ENCODE peak calls at places on chromosomes 12 and 14, in four cellular contexts. M is GM12891, O is K562, H is GM12878. A is an unnamed sample.

GRCh38 chr12:52268212-52268611 is 6.2 kb upstream of the KRT86 start:
- DNase-seq in M (no peak), O (no peak), H (no peak), A (no peak)

GRCh38 chr12:98653866-98654493 is 8.9 kb downstream of the APAF1 start:
- DNase-seq in O (peak), M (no peak), H (no peak), A (peak)

GRCh38 chr14:31449971-31450610 is 7.2 kb downstream of the DTD2 start:
- DNase-seq in H (no peak), O (peak), M (no peak), A (no peak)

GRCh38 chr12:62123721-62124203 is 136.4 kb upstream of the USP15 start:
- DNase-seq in O (peak), M (no peak), H (no peak), A (peak)

GRCh38 chr12:89960011-89960507 is 251.4 kb upstream of the ATP2B1 start:
- DNase-seq in O (no peak), M (no peak), H (peak), A (no peak)

GRCh38 chr14:65496178-65496993 is 83.9 kb downstream of the FUT8 start:
- DNase-seq in M (no peak), H (no peak), O (no peak), A (no peak)

GRCh38 chr14:100691395-100692025 is 35.2 kb upstream of the DLK1 start:
- DNase-seq in H (no peak), M (no peak), O (no peak), A (no peak)

GRCh38 chr12:25266522-25266921 is 15.8 kb upstream of the KRAS start:
- DNase-seq in O (no peak), H (no peak), M (no peak), A (no peak)

GRCh38 chr12:20350495-20350894 is 17.8 kb upstream of the PDE3A start:
- DNase-seq in M (no peak), H (no peak), O (no peak), A (no peak)

GRCh38 chr12:116876151-116876869 is 4.9 kb downstream of the HRK start:
- DNase-seq in M (no peak), H (no peak), O (no peak), A (no peak)

GRCh38 chr12:51626115-51626514 is 35.1 kb downstream of the SCN8A start:
- DNase-seq in O (no peak), H (no peak), M (no peak), A (no peak)

GRCh38 chr12:15212877-15213276 is 8.3 kb downstream of the RERG start:
- DNase-seq in H (no peak), M (no peak), O (no peak), A (no peak)

GRCh38 chr14:101195309-101195724 is 291.8 kb upstream of the RTL1 start:
- DNase-seq in O (no peak), M (no peak), H (no peak), A (no peak)

GRCh38 chr12:114954626-114955025 is 270.7 kb upstream of the TBX3 start:
- DNase-seq in O (no peak), M (no peak), H (no peak), A (no peak)

GRCh38 chr14:68719634-68720384 is 73.1 kb downstream of the ZFP36L1 start:
- DNase-seq in O (peak), M (no peak), H (no peak), A (no peak)

GRCh38 chr14:93185333-93185688 is 194 bp downstream of the LYSET start:
- DNase-seq in H (no peak), M (no peak), O (no peak), A (no peak)

GRCh38 chr12:20505056-20505455 is 136.7 kb downstream of the PDE3A start:
- DNase-seq in O (no peak), H (no peak), M (no peak), A (no peak)

GRCh38 chr12:2137707-2138106 is 84.9 kb downstream of the CACNA1C start:
- DNase-seq in M (no peak), H (no peak), O (no peak), A (no peak)

GRCh38 chr14:95196268-95196667 is 38.9 kb upstream of the DICER1 start:
- DNase-seq in O (peak), H (no peak), M (peak), A (peak)

GRCh38 chr14:104856157-104856868 is 8.8 kb upstream of the CEP170B start:
- DNase-seq in O (no peak), H (no peak), M (no peak), A (no peak)

GRCh38 chr14:81209187-81209836 is 11.4 kb downstream of the GTF2A1 start:
- DNase-seq in O (no peak), M (no peak), H (peak), A (peak)

GRCh38 chr12:94460594-94460959 is 910 bp upstream of the CEP83 start:
- DNase-seq in M (no peak), H (no peak), O (no peak), A (no peak)

GRCh38 chr12:9906888-9907287 is 25.3 kb downstream of the CLEC2A start:
- DNase-seq in H (no peak), O (no peak), M (no peak), A (peak)

GRCh38 chr12:127550271-127550670 is 716.7 kb upstream of the TMEM132C start:
- DNase-seq in H (no peak), O (no peak), M (no peak), A (no peak)

GRCh38 chr14:61894452-61895077 is 132.3 kb downstream of the SNAPC1 start:
- DNase-seq in H (no peak), O (peak), M (no peak), A (no peak)

GRCh38 chr14:35163384-35163783 is 41.0 kb downstream of the PRORP start:
- DNase-seq in M (no peak), H (no peak), O (no peak), A (no peak)

GRCh38 chr14:24246765-24247212 is 4.4 kb upstream of the TINF2 start:
- DNase-seq in H (peak), M (peak), O (no peak), A (no peak)
- TF ChIP-seq SPI1 in H (no peak), M (no peak), O (no peak), A (no peak)

GRCh38 chr14:30129795-30130194 is 202.1 kb upstream of the PRKD1 start:
- DNase-seq in M (no peak), O (no peak), H (no peak), A (no peak)

DNA sequence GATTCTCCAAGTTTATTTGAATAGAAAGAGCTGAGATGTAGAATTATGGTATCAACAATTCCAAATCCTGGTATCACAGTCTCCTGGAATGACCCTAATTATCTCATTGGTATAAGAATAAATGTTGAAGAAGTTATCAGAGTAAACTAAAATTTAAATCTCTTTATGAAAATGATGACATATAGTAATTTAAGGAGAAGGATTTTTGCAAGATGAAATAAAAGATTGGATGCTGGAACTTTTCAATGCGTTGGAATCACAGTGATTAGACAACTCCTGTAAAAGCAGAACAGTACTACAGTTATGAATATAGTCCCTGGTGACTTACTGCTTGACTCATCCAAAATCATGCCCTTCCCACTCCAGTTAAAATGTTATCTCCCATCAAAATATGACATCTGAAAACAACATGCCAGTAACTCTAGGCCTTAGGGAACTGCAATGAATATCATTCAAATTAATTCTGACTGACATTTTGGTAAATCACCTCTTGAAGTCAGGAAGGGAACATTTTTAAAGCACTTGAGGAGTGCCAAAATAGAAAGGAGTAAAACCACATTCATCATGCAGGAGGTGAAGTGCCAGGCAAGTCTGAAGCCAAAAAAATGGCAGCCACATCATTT is 197.8 kb upstream of the PRKD1 start:
- DNase-seq in M (no peak), O (no peak), H (no peak), A (no peak)
- TF ChIP-seq SPI1 in M (no peak), O (no peak), H (no peak), A (no peak)

DNA sequence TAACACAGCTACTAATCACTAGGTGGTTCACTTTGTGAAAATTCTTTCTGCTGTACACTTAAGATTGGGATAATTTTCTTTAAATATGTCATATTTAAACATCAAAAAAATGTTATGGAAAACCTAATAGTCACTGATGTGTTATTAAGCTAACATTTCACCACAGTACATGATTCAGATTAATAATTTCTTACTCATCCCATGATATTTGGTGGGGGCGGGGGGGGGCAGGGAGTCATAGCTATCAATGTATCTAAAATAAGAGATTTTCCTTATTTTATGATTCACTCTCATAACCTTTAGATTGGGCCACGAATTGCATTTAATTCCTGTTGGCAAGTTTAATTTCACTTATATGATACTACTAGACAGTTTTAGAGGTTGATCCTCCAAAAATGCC is 88.8 kb downstream of the KCNH5 start:
- DNase-seq in O (no peak), M (no peak), H (no peak), A (no peak)
- TF ChIP-seq SPI1 in O (no peak), M (no peak), H (no peak), A (no peak)

GRCh38 chr12:38904932-38905479 is 385 bp downstream of the CPNE8 start:
- DNase-seq in O (peak), H (peak), M (peak), A (peak)
- TF ChIP-seq SPI1 in O (peak), H (peak), M (peak), A (peak)

GRCh38 chr12:122421263-122421814 is 1.1 kb downstream of the CLIP1 start:
- DNase-seq in O (peak), M (no peak), H (no peak), A (no peak)
- TF ChIP-seq SPI1 in O (peak), M (peak), H (peak), A (peak)

GRCh38 chr14:51487848-51488247 is 163.9 kb upstream of the FRMD6 start:
- DNase-seq in O (no peak), M (no peak), H (no peak), A (no peak)

GRCh38 chr14:51491036-51491545 is 160.6 kb upstream of the FRMD6 start:
- DNase-seq in H (no peak), M (no peak), O (no peak), A (no peak)

GRCh38 chr14:51490205-51490604 is 161.5 kb upstream of the FRMD6 start:
- DNase-seq in M (no peak), H (no peak), O (no peak), A (no peak)

GRCh38 chr14:51485733-51486132 is 166.0 kb upstream of the FRMD6 start:
- DNase-seq in M (no peak), H (no peak), O (no peak), A (no peak)

DNA sequence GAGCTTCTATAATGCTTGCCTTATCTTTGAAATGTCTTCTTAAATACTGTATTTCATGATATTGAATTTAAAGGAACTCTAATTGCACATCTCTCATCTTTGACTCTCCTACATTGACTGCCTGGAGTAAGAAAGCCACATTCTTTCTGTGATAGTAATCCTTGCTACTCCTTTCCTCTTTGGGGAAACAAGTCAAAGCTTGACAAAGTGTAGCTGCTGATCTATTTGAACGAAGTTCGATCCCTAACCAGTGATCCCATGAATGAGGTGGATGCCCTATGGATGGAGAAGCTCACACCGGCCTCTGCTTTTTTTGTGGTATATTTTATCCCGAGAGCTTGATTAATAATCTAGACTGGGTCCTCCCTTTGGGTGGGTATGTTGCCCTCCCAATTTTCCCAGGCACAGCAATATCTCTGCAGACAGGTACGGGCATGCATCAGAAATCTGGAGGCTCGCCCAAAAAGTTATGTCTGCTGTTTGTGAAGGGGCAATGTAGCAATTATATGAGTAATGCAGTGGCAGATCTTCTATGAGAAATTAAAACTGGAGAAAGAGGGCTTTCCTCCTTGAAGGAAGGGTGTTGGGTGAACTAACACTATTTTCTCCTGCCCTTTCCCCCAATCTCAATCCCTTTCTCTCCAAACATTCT is 163.0 kb upstream of the FRMD6 start:
- DNase-seq in H (no peak), O (no peak), M (no peak), A (no peak)
- TF ChIP-seq SPI1 in H (no peak), O (no peak), M (no peak), A (no peak)

GRCh38 chr14:85566603-85567002 is 36.7 kb downstream of the FLRT2 start:
- DNase-seq in O (no peak), M (no peak), H (no peak), A (no peak)
- TF ChIP-seq SPI1 in O (no peak), M (no peak), H (no peak), A (no peak)

DNA sequence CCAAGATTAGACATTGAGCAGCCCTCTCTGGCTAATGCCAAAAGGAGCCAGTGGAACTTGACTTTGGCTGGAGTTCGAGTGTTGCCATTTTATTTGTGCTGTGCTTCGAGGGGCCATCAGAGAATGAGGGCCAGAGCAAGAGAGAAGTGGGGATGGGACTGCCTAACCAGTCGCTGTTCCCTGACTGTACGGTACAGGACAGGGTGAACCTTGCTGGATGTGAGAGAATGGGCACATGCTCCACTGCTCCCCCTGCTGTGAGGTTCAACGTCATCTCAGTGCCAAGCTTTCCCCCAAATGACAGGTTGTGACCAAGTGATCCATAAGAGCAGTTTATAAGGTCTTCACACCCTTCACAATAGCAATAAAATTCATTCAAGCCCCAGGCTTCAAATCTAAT is 55.1 kb upstream of the BCL11B start:
- DNase-seq in M (no peak), H (no peak), O (no peak), A (no peak)
- TF ChIP-seq SPI1 in M (no peak), H (no peak), O (no peak), A (no peak)

GRCh38 chr12:121916719-121917118 is 1.7 kb upstream of the CFAP251 start:
- DNase-seq in M (no peak), H (no peak), O (no peak), A (no peak)
- TF ChIP-seq SPI1 in M (no peak), H (no peak), O (no peak), A (peak)

A was measured in HL-60.